ENCODE peak calls at places on chromosomes 13 and 19, in nine cellular contexts. One of them, this sample, is unnamed.
A peak's percentile ranks its signal among the peaks of the same experiment; 100 is the strongest.

GRCh38 chr19:49676136-49676689 is 858 bp upstream of the PRMT1 start:
- DNase-seq in foreskin fibroblast: peak; percentile 94
- DNase-seq in effector memory CD4-positive, alpha-beta T cell: no peak
- DNase-seq in breast epithelium: peak; percentile 86
- DNase-seq in ovary: peak; percentile 89
- DNase-seq in small intestine: peak; percentile 91
- DNase-seq in lower leg skin: peak; percentile 84
- DNase-seq in PC-3: peak; percentile 86
- DNase-seq in AG04450: peak; percentile 86
- DNase-seq in this sample: peak; percentile 97

GRCh38 chr19:56765107-56765506 is 75.4 kb downstream of the PEG3 start:
- DNase-seq in foreskin fibroblast: peak; percentile 28
- DNase-seq in effector memory CD4-positive, alpha-beta T cell: no peak
- DNase-seq in breast epithelium: peak; percentile 55
- DNase-seq in ovary: peak; percentile 80
- DNase-seq in small intestine: no peak
- DNase-seq in lower leg skin: no peak
- DNase-seq in PC-3: no peak
- DNase-seq in AG04450: no peak
- DNase-seq in this sample: peak; percentile 0

GRCh38 chr13:29548722-29549446 is 46.6 kb downstream of the SLC7A1 start:
- DNase-seq in foreskin fibroblast: no peak
- DNase-seq in effector memory CD4-positive, alpha-beta T cell: no peak
- DNase-seq in breast epithelium: no peak
- DNase-seq in ovary: no peak
- DNase-seq in small intestine: peak; percentile 97
- DNase-seq in lower leg skin: no peak
- DNase-seq in PC-3: no peak
- DNase-seq in AG04450: no peak
- DNase-seq in this sample: peak; percentile 41

GRCh38 chr13:44131069-44131614 is 242.5 kb upstream of the SERP2 start:
- DNase-seq in foreskin fibroblast: no peak
- DNase-seq in effector memory CD4-positive, alpha-beta T cell: no peak
- DNase-seq in breast epithelium: no peak
- DNase-seq in ovary: no peak
- DNase-seq in small intestine: no peak
- DNase-seq in lower leg skin: no peak
- DNase-seq in PC-3: no peak
- DNase-seq in AG04450: no peak
- DNase-seq in this sample: no peak

GRCh38 chr19:49489601-49490167 is 2.3 kb downstream of the RPL13A start:
- DNase-seq in foreskin fibroblast: peak; percentile 24
- DNase-seq in effector memory CD4-positive, alpha-beta T cell: no peak
- DNase-seq in breast epithelium: no peak
- DNase-seq in ovary: no peak
- DNase-seq in small intestine: peak; percentile 39
- DNase-seq in lower leg skin: no peak
- DNase-seq in PC-3: no peak
- DNase-seq in AG04450: no peak
- DNase-seq in this sample: no peak

GRCh38 chr19:58000677-58001076 is 1.9 kb downstream of the ZNF606 start:
- DNase-seq in foreskin fibroblast: no peak
- DNase-seq in effector memory CD4-positive, alpha-beta T cell: no peak
- DNase-seq in breast epithelium: no peak
- DNase-seq in ovary: no peak
- DNase-seq in small intestine: no peak
- DNase-seq in lower leg skin: no peak
- DNase-seq in PC-3: no peak
- DNase-seq in AG04450: no peak
- DNase-seq in this sample: no peak

GRCh38 chr13:79060216-79060615 is 345.8 kb downstream of the RBM26 start:
- DNase-seq in foreskin fibroblast: no peak
- DNase-seq in effector memory CD4-positive, alpha-beta T cell: no peak
- DNase-seq in breast epithelium: no peak
- DNase-seq in ovary: no peak
- DNase-seq in small intestine: no peak
- DNase-seq in lower leg skin: no peak
- DNase-seq in PC-3: peak; percentile 6
- DNase-seq in AG04450: no peak
- DNase-seq in this sample: no peak

GRCh38 chr19:54136086-54136863 is 1.3 kb upstream of the CNOT3 start:
- DNase-seq in foreskin fibroblast: peak; percentile 70
- DNase-seq in effector memory CD4-positive, alpha-beta T cell: no peak
- DNase-seq in breast epithelium: no peak
- DNase-seq in ovary: no peak
- DNase-seq in small intestine: peak; percentile 25
- DNase-seq in lower leg skin: no peak
- DNase-seq in PC-3: peak; percentile 15
- DNase-seq in AG04450: no peak
- DNase-seq in this sample: no peak

GRCh38 chr13:43516401-43516826 is 270.4 kb downstream of the ENOX1 start:
- DNase-seq in foreskin fibroblast: peak; percentile 74
- DNase-seq in effector memory CD4-positive, alpha-beta T cell: no peak
- DNase-seq in breast epithelium: no peak
- DNase-seq in ovary: no peak
- DNase-seq in small intestine: no peak
- DNase-seq in lower leg skin: peak; percentile 48
- DNase-seq in PC-3: no peak
- DNase-seq in AG04450: peak; percentile 65
- DNase-seq in this sample: peak; percentile 97

GRCh38 chr13:70923863-70924752 is 815.9 kb upstream of the KLHL1 start:
- DNase-seq in foreskin fibroblast: no peak
- DNase-seq in effector memory CD4-positive, alpha-beta T cell: no peak
- DNase-seq in breast epithelium: no peak
- DNase-seq in ovary: peak; percentile 11
- DNase-seq in small intestine: no peak
- DNase-seq in lower leg skin: no peak
- DNase-seq in PC-3: no peak
- DNase-seq in AG04450: no peak
- DNase-seq in this sample: no peak

GRCh38 chr13:46577656-46578589 is 25.0 kb downstream of the LRCH1 start:
- DNase-seq in foreskin fibroblast: peak; percentile 67
- DNase-seq in effector memory CD4-positive, alpha-beta T cell: no peak
- DNase-seq in breast epithelium: no peak
- DNase-seq in ovary: no peak
- DNase-seq in small intestine: no peak
- DNase-seq in lower leg skin: no peak
- DNase-seq in PC-3: no peak
- DNase-seq in AG04450: no peak
- DNase-seq in this sample: peak; percentile 27

GRCh38 chr13:46575843-46576242 is 22.9 kb downstream of the LRCH1 start:
- DNase-seq in foreskin fibroblast: peak; percentile 81
- DNase-seq in effector memory CD4-positive, alpha-beta T cell: no peak
- DNase-seq in breast epithelium: no peak
- DNase-seq in ovary: no peak
- DNase-seq in small intestine: no peak
- DNase-seq in lower leg skin: no peak
- DNase-seq in PC-3: peak; percentile 53
- DNase-seq in AG04450: no peak
- DNase-seq in this sample: peak; percentile 56

GRCh38 chr13:46580362-46580839 is 27.4 kb downstream of the LRCH1 start:
- DNase-seq in foreskin fibroblast: no peak
- DNase-seq in effector memory CD4-positive, alpha-beta T cell: no peak
- DNase-seq in breast epithelium: no peak
- DNase-seq in ovary: no peak
- DNase-seq in small intestine: no peak
- DNase-seq in lower leg skin: no peak
- DNase-seq in PC-3: no peak
- DNase-seq in AG04450: no peak
- DNase-seq in this sample: no peak

GRCh38 chr13:46575321-46575721 is 22.4 kb downstream of the LRCH1 start:
- DNase-seq in foreskin fibroblast: peak; percentile 35
- DNase-seq in effector memory CD4-positive, alpha-beta T cell: no peak
- DNase-seq in breast epithelium: no peak
- DNase-seq in ovary: no peak
- DNase-seq in small intestine: no peak
- DNase-seq in lower leg skin: no peak
- DNase-seq in PC-3: no peak
- DNase-seq in AG04450: peak; percentile 46
- DNase-seq in this sample: peak; percentile 65

DNA sequence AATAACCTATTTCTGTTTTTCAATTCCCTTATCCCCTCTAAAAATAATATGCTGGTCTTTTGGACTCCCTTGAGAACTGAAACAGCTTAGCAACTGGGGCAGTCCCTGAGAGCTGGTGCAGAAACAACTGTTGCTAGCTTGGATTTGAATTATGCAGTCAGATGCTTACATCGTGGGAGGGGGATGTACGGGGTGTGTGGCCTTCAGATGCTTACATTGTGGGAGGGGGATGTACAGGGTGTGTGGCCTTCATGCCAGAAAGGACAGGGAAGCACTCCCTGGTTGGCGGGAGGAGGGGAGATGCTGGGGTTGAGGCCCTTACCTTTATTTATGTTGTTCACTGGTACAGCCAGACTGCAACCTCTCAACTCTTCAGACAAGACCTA is 25.6 kb downstream of the LRCH1 start:
- DNase-seq in foreskin fibroblast: no peak
- DNase-seq in effector memory CD4-positive, alpha-beta T cell: no peak
- DNase-seq in breast epithelium: no peak
- DNase-seq in ovary: no peak
- DNase-seq in small intestine: no peak
- DNase-seq in lower leg skin: no peak
- DNase-seq in PC-3: no peak
- DNase-seq in AG04450: no peak
- DNase-seq in this sample: no peak
- H3K4me3 ChIP-seq in foreskin fibroblast: no peak overlapping the region
- H3K4me3 ChIP-seq in effector memory CD4-positive, alpha-beta T cell: no peak overlapping the region
- H3K4me3 ChIP-seq in breast epithelium: no peak overlapping the region
- H3K4me3 ChIP-seq in ovary: no peak overlapping the region
- H3K4me3 ChIP-seq in small intestine: no peak overlapping the region
- H3K4me3 ChIP-seq in lower leg skin: no peak overlapping the region
- H3K4me3 ChIP-seq in PC-3: no peak overlapping the region
- H3K4me3 ChIP-seq in AG04450: no peak overlapping the region
- H3K4me3 ChIP-seq in this sample: no peak overlapping the region

GRCh38 chr13:94598281-94598680 is 2.3 kb upstream of the TGDS start:
- DNase-seq in foreskin fibroblast: no peak
- DNase-seq in effector memory CD4-positive, alpha-beta T cell: no peak
- DNase-seq in breast epithelium: no peak
- DNase-seq in ovary: no peak
- DNase-seq in small intestine: no peak
- DNase-seq in lower leg skin: no peak
- DNase-seq in PC-3: no peak
- DNase-seq in AG04450: no peak
- DNase-seq in this sample: no peak
- H3K4me3 ChIP-seq in foreskin fibroblast: no peak overlapping the region
- H3K4me3 ChIP-seq in effector memory CD4-positive, alpha-beta T cell: no peak overlapping the region
- H3K4me3 ChIP-seq in breast epithelium: no peak overlapping the region
- H3K4me3 ChIP-seq in ovary: no peak overlapping the region
- H3K4me3 ChIP-seq in small intestine: no peak overlapping the region
- H3K4me3 ChIP-seq in lower leg skin: no peak overlapping the region
- H3K4me3 ChIP-seq in PC-3: no peak overlapping the region
- H3K4me3 ChIP-seq in AG04450: no peak overlapping the region
- H3K4me3 ChIP-seq in this sample: no peak overlapping the region

DNA sequence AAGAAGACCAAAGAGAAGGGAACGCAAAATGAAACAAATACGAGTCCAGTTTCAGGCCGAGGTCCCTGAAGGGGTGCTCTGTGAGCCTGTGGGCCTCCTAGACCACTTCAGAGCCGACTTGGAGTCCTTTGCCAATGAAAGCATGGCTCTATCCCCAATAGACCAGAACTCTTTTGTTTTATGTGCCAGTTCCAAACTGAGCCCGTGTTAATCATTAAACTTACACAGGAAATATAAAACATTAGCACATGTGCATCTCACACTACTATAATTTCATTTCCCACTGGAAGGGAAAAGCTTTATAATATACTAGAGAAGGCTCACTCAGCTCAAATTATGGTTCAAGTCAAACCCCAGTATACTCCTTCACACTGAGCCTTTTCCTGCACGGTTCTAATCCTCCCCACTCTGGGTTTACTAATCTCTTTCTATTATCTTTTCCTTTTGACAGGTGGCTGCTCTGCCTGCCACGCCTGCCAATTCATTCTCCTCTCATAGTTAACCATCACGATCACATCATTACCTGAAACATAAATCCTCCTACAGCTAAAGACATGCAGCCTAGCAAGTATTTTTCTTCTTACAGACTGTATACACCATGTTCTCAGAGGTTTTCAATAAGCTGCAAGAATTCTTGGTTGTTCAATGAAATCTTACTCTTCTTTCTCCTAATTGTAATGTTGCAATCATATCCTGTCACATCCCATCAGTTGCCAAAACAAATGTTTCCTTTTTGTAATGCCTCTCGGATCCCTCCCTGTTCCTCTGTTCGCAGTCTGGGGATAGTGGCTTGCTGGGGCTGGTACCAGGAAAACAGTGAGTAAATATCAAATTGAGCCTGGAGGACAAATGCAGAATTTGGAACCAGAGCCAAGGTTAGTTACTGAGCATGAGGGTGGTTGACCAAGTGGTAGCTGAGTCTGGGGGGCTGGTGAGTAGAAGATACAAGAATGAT is 18.8 kb upstream of the WASF3 start:
- DNase-seq in foreskin fibroblast: peak; percentile 57
- DNase-seq in effector memory CD4-positive, alpha-beta T cell: no peak
- DNase-seq in breast epithelium: no peak
- DNase-seq in ovary: no peak
- DNase-seq in small intestine: no peak
- DNase-seq in lower leg skin: no peak
- DNase-seq in PC-3: peak; percentile 24
- DNase-seq in AG04450: no peak
- DNase-seq in this sample: no peak
- H3K4me3 ChIP-seq in foreskin fibroblast: no peak overlapping the region
- H3K4me3 ChIP-seq in effector memory CD4-positive, alpha-beta T cell: no peak overlapping the region
- H3K4me3 ChIP-seq in breast epithelium: no peak overlapping the region
- H3K4me3 ChIP-seq in ovary: no peak overlapping the region
- H3K4me3 ChIP-seq in small intestine: no peak overlapping the region
- H3K4me3 ChIP-seq in lower leg skin: no peak overlapping the region
- H3K4me3 ChIP-seq in PC-3: no peak overlapping the region
- H3K4me3 ChIP-seq in AG04450: no peak overlapping the region
- H3K4me3 ChIP-seq in this sample: no peak overlapping the region

GRCh38 chr19:40808497-40808896 is 9.5 kb downstream of the EGLN2 start:
- DNase-seq in foreskin fibroblast: no peak
- DNase-seq in effector memory CD4-positive, alpha-beta T cell: no peak
- DNase-seq in breast epithelium: no peak
- DNase-seq in ovary: no peak
- DNase-seq in small intestine: no peak
- DNase-seq in lower leg skin: no peak
- DNase-seq in PC-3: no peak
- DNase-seq in AG04450: no peak
- DNase-seq in this sample: no peak

GRCh38 chr19:40808021-40808325 is 9.0 kb downstream of the EGLN2 start:
- DNase-seq in foreskin fibroblast: peak; percentile 19
- DNase-seq in effector memory CD4-positive, alpha-beta T cell: no peak
- DNase-seq in breast epithelium: no peak
- DNase-seq in ovary: no peak
- DNase-seq in small intestine: no peak
- DNase-seq in lower leg skin: no peak
- DNase-seq in PC-3: no peak
- DNase-seq in AG04450: no peak
- DNase-seq in this sample: no peak

GRCh38 chr19:40805258-40805868 is 6.4 kb downstream of the EGLN2 start:
- DNase-seq in foreskin fibroblast: no peak
- DNase-seq in effector memory CD4-positive, alpha-beta T cell: peak; percentile 35
- DNase-seq in breast epithelium: no peak
- DNase-seq in ovary: no peak
- DNase-seq in small intestine: peak; percentile 57
- DNase-seq in lower leg skin: no peak
- DNase-seq in PC-3: no peak
- DNase-seq in AG04450: no peak
- DNase-seq in this sample: no peak

GRCh38 chr19:40806385-40807146 is 7.6 kb downstream of the EGLN2 start:
- DNase-seq in foreskin fibroblast: peak; percentile 96
- DNase-seq in effector memory CD4-positive, alpha-beta T cell: peak; percentile 80
- DNase-seq in breast epithelium: peak; percentile 67
- DNase-seq in ovary: peak; percentile 83
- DNase-seq in small intestine: peak; percentile 40
- DNase-seq in lower leg skin: peak; percentile 87
- DNase-seq in PC-3: no peak
- DNase-seq in AG04450: peak; percentile 77
- DNase-seq in this sample: peak; percentile 98

GRCh38 chr19:40807147-40808020 is 8.4 kb downstream of the EGLN2 start:
- DNase-seq in foreskin fibroblast: peak; percentile 21
- DNase-seq in effector memory CD4-positive, alpha-beta T cell: no peak
- DNase-seq in breast epithelium: no peak
- DNase-seq in ovary: no peak
- DNase-seq in small intestine: peak; percentile 21
- DNase-seq in lower leg skin: no peak
- DNase-seq in PC-3: peak; percentile 49
- DNase-seq in AG04450: no peak
- DNase-seq in this sample: no peak
- H3K4me3 ChIP-seq in foreskin fibroblast: no peak overlapping the region
- H3K4me3 ChIP-seq in effector memory CD4-positive, alpha-beta T cell: peak overlapping the region; percentile 10
- H3K4me3 ChIP-seq in breast epithelium: peak overlapping the region; percentile 41
- H3K4me3 ChIP-seq in ovary: no peak overlapping the region
- H3K4me3 ChIP-seq in small intestine: no peak overlapping the region
- H3K4me3 ChIP-seq in lower leg skin: no peak overlapping the region
- H3K4me3 ChIP-seq in PC-3: no peak overlapping the region
- H3K4me3 ChIP-seq in AG04450: no peak overlapping the region
- H3K4me3 ChIP-seq in this sample: no peak overlapping the region